ENCODE peak calls at places on chromosomes 11 and 22, in five cellular contexts. One of them, this sample, is unnamed.

GRCh38 chr11:35135222-35135621 is 3.7 kb upstream of the CD44 start:
- DNase-seq in NB4: no peak
- DNase-seq in CD4-positive, alpha-beta T cell: no peak
- DNase-seq in transverse colon: no peak
- DNase-seq in esophagus squamous epithelium: no peak
- DNase-seq in this sample: no peak

GRCh38 chr22:38049812-38050619 is 7.2 kb upstream of the PICK1 start:
- DNase-seq in transverse colon: no peak
- DNase-seq in esophagus squamous epithelium: no peak
- DNase-seq in CD4-positive, alpha-beta T cell: no peak
- DNase-seq in NB4: no peak
- DNase-seq in this sample: no peak

GRCh38 chr11:34754171-34754823 is 133.4 kb downstream of the EHF start:
- DNase-seq in CD4-positive, alpha-beta T cell: no peak
- DNase-seq in transverse colon: no peak
- DNase-seq in esophagus squamous epithelium: no peak
- DNase-seq in NB4: peak
- DNase-seq in this sample: no peak

GRCh38 chr11:16804104-16804947 is 65.9 kb downstream of the C11orf58 start:
- DNase-seq in esophagus squamous epithelium: no peak
- DNase-seq in CD4-positive, alpha-beta T cell: no peak
- DNase-seq in NB4: no peak
- DNase-seq in transverse colon: peak
- DNase-seq in this sample: no peak

GRCh38 chr11:20388096-20389055 is 860 bp downstream of the PRMT3 start:
- DNase-seq in CD4-positive, alpha-beta T cell: no peak
- DNase-seq in transverse colon: no peak
- DNase-seq in esophagus squamous epithelium: no peak
- DNase-seq in NB4: peak
- DNase-seq in this sample: no peak

GRCh38 chr11:120179071-120179672 is 31.7 kb upstream of the OAF start:
- DNase-seq in esophagus squamous epithelium: no peak
- DNase-seq in CD4-positive, alpha-beta T cell: no peak
- DNase-seq in transverse colon: no peak
- DNase-seq in NB4: no peak
- DNase-seq in this sample: no peak

GRCh38 chr11:71481101-71481960 is 28.3 kb downstream of the NADSYN1 start:
- DNase-seq in transverse colon: no peak
- DNase-seq in CD4-positive, alpha-beta T cell: no peak
- DNase-seq in NB4: no peak
- DNase-seq in esophagus squamous epithelium: no peak
- DNase-seq in this sample: no peak

GRCh38 chr11:64583296-64584262 is 7.4 kb upstream of the SLC22A12 start:
- DNase-seq in transverse colon: no peak
- DNase-seq in NB4: no peak
- DNase-seq in esophagus squamous epithelium: no peak
- DNase-seq in CD4-positive, alpha-beta T cell: no peak
- DNase-seq in this sample: no peak

GRCh38 chr22:37804502-37804885 is 3.2 kb upstream of the GCAT start:
- DNase-seq in esophagus squamous epithelium: no peak
- DNase-seq in transverse colon: no peak
- DNase-seq in NB4: no peak
- DNase-seq in CD4-positive, alpha-beta T cell: no peak
- DNase-seq in this sample: no peak

GRCh38 chr22:37431811-37432707 is 4.8 kb upstream of the ELFN2 start:
- DNase-seq in transverse colon: no peak
- DNase-seq in CD4-positive, alpha-beta T cell: no peak
- DNase-seq in NB4: peak
- DNase-seq in esophagus squamous epithelium: no peak
- DNase-seq in this sample: no peak

GRCh38 chr11:81658722-81659121 is 1074.9 kb downstream of the FAM181B start:
- DNase-seq in transverse colon: no peak
- DNase-seq in NB4: peak
- DNase-seq in CD4-positive, alpha-beta T cell: no peak
- DNase-seq in esophagus squamous epithelium: no peak
- DNase-seq in this sample: no peak

GRCh38 chr22:28171135-28171534 is 252.1 kb upstream of the PITPNB start:
- DNase-seq in transverse colon: no peak
- DNase-seq in esophagus squamous epithelium: no peak
- DNase-seq in NB4: no peak
- DNase-seq in CD4-positive, alpha-beta T cell: no peak
- DNase-seq in this sample: no peak

DNA sequence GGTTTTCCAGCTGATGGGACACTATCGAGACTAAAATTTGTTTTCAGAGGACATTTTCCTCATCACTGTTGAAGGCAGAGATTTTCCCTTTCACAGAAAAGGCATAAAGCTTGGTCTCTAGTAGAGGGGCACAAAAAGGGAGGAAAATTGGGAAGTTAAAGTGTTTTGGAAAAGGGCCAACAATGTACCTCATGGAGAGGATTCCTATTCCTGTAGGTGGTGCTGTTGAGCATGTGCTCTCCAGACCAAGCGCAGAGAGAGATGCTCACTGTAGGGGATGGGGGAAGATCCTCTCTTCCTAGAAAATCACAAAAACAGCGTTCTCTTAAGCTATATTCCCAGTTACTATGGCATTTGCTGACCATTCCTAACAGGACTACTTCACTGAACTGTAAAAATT is 44.9 kb downstream of the OR4C46 start:
- DNase-seq in esophagus squamous epithelium: no peak
- DNase-seq in transverse colon: no peak
- DNase-seq in NB4: peak
- DNase-seq in CD4-positive, alpha-beta T cell: no peak
- DNase-seq in this sample: no peak
- TF ChIP-seq CTCF in esophagus squamous epithelium: no peak
- TF ChIP-seq CTCF in transverse colon: no peak
- TF ChIP-seq CTCF in NB4: peak
- TF ChIP-seq CTCF in CD4-positive, alpha-beta T cell: no peak
- TF ChIP-seq CTCF in this sample: no peak

GRCh38 chr11:7251836-7252682 is at the start of gene SYT9:
- DNase-seq in NB4: no peak
- DNase-seq in esophagus squamous epithelium: no peak
- DNase-seq in CD4-positive, alpha-beta T cell: no peak
- DNase-seq in transverse colon: peak
- DNase-seq in this sample: peak
- TF ChIP-seq CTCF in NB4: no peak
- TF ChIP-seq CTCF in esophagus squamous epithelium: no peak
- TF ChIP-seq CTCF in CD4-positive, alpha-beta T cell: no peak
- TF ChIP-seq CTCF in transverse colon: no peak
- TF ChIP-seq CTCF in this sample: peak

DNA sequence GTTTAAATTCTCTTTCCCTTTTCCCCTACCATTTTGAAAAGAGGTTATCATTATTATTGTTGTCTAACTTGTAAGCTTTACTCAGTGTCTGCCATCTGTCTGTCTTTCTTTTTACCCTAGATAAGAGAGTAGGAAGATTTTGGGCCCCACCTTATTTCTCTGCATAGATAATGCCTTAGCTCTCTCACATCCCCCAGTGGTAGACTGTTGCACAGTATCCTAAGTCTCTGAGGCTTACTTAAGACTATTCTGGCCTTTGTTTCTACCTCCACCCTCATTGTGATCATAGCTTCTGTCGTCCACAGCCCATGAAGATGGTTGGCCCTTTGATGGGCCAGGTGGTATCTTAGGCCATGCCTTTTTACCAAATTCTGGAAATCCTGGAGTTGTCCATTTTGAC is 3.6 kb upstream of the OR51L1 start:
- DNase-seq in CD4-positive, alpha-beta T cell: no peak
- DNase-seq in NB4: peak
- DNase-seq in esophagus squamous epithelium: no peak
- DNase-seq in transverse colon: no peak
- DNase-seq in this sample: no peak
- TF ChIP-seq CTCF in CD4-positive, alpha-beta T cell: no peak
- TF ChIP-seq CTCF in NB4: peak
- TF ChIP-seq CTCF in esophagus squamous epithelium: no peak
- TF ChIP-seq CTCF in transverse colon: no peak
- TF ChIP-seq CTCF in this sample: no peak

DNA sequence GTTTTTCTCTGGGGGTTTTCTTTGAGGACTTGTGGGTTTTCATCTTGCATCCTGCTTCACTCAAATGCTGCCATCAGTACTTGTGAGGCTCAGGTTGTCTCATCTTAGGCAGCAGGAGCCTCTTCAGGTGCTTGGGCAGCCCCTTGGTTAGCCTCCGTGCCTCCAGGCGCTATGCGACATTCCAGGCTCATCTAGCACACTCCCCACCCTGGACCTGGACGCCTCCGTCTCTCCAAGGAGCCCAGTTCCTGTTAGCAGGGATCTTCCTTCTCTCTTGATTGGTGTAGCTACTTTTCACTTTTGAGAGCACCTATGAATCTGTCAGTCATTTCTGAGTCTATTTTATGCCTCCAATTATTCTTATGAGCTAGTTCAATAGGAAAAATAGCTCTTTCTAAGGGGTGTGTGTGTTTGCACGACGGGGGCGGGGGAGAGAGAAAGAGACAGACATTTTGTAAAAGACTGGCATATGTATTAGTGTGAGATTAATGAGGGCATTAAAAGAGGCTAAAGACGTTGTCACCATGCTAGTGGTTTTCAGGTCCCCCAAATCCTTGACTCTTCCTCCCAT is 7.8 kb downstream of the TUBA8 start:
- DNase-seq in esophagus squamous epithelium: no peak
- DNase-seq in transverse colon: no peak
- DNase-seq in CD4-positive, alpha-beta T cell: no peak
- DNase-seq in NB4: no peak
- DNase-seq in this sample: no peak
- TF ChIP-seq CTCF in esophagus squamous epithelium: no peak
- TF ChIP-seq CTCF in transverse colon: no peak
- TF ChIP-seq CTCF in CD4-positive, alpha-beta T cell: no peak
- TF ChIP-seq CTCF in NB4: no peak
- TF ChIP-seq CTCF in this sample: no peak

GRCh38 chr11:108027057-108027456 is 18.4 kb downstream of the CUL5 start:
- DNase-seq in transverse colon: no peak
- DNase-seq in CD4-positive, alpha-beta T cell: no peak
- DNase-seq in NB4: peak
- DNase-seq in esophagus squamous epithelium: no peak
- DNase-seq in this sample: no peak
- TF ChIP-seq CTCF in transverse colon: no peak
- TF ChIP-seq CTCF in CD4-positive, alpha-beta T cell: no peak
- TF ChIP-seq CTCF in NB4: peak
- TF ChIP-seq CTCF in esophagus squamous epithelium: no peak
- TF ChIP-seq CTCF in this sample: no peak

DNA sequence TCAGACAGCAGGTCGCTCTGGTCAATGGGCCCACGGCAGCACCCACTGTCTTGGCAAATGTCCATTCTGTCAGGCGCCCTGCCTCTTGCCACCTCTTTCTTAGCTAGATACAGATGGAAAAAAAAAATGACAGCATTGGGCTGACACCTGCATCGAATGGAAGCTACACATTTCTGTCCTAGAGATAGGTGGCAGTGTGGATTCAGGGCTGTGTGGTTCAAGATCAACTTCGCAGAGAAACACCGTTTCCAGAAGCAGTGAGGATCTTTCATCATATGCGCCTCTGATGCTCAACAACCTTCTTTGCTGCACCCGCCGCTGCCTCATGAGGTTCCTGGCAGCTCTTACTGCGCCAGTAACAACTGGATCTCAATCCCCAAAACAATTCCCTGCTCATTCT is 236.3 kb downstream of the KIRREL3 start:
- DNase-seq in NB4: peak
- DNase-seq in esophagus squamous epithelium: no peak
- DNase-seq in CD4-positive, alpha-beta T cell: no peak
- DNase-seq in transverse colon: no peak
- DNase-seq in this sample: no peak
- TF ChIP-seq CTCF in NB4: no peak
- TF ChIP-seq CTCF in esophagus squamous epithelium: no peak
- TF ChIP-seq CTCF in CD4-positive, alpha-beta T cell: no peak
- TF ChIP-seq CTCF in transverse colon: no peak
- TF ChIP-seq CTCF in this sample: no peak

GRCh38 chr11:102026975-102027374 is 20.3 kb upstream of the CFAP300 start:
- DNase-seq in NB4: no peak
- DNase-seq in esophagus squamous epithelium: no peak
- DNase-seq in transverse colon: no peak
- DNase-seq in CD4-positive, alpha-beta T cell: no peak
- DNase-seq in this sample: no peak

DNA sequence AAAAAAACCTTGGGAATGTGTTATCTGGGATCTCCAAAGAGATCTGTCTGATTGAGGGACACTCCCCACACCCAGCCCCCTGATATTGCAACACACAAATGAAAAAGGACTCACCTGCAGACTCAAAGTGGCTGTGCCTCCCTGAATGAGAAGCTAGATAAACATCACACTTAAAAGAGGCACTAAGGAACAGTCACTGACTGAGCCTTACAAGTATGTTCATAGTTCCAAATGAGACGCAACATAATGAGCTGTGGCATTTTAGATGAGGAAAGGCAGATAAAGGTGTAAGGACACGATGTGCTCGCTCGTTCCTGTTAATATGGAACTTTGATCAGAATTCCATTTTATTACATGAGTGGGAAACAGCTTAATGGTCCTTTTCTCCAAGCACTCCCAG is 21.0 kb upstream of the CFAP300 start:
- DNase-seq in NB4: no peak
- DNase-seq in CD4-positive, alpha-beta T cell: no peak
- DNase-seq in esophagus squamous epithelium: no peak
- DNase-seq in transverse colon: no peak
- DNase-seq in this sample: no peak
- TF ChIP-seq CTCF in NB4: no peak
- TF ChIP-seq CTCF in CD4-positive, alpha-beta T cell: no peak
- TF ChIP-seq CTCF in esophagus squamous epithelium: no peak
- TF ChIP-seq CTCF in transverse colon: no peak
- TF ChIP-seq CTCF in this sample: no peak

DNA sequence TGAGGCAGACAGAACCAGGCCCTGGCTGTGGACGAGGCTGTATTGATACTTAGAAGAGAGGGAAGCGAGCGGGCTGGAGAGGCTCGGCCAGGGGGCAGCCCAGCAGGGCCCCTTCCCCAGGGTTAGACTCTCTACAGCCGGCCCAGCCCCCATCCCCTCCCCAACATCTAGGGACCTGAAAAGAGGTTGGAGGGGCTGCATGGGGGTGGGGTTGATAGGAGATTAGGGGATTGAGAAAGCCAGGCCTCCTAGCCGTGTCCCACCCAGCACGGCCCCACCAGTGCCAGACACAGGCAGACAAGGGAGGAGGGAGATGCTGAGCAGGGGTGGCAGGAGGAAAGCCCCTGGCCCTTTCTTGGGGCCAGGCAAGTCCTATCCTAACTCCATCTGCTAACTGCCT is 5.7 kb downstream of the LSP1 start:
- DNase-seq in transverse colon: no peak
- DNase-seq in CD4-positive, alpha-beta T cell: no peak
- DNase-seq in esophagus squamous epithelium: no peak
- DNase-seq in NB4: no peak
- DNase-seq in this sample: no peak
- TF ChIP-seq CTCF in transverse colon: no peak
- TF ChIP-seq CTCF in CD4-positive, alpha-beta T cell: no peak
- TF ChIP-seq CTCF in esophagus squamous epithelium: no peak
- TF ChIP-seq CTCF in NB4: no peak
- TF ChIP-seq CTCF in this sample: no peak

This sample was measured in progenitor cell of endocrine pancreas.